ENCODE peak calls at places on chromosomes 1 and 21, in four cellular contexts. C is right lobe of liver; M is activated T-cell treated with anti-CD3 and anti-CD28 coated beads, Interleukin-2, amount 50 U/mL, for 1 hour; N is left kidney. J is an unnamed sample.

GRCh38 chr21:32193066-32193465 is 85.8 kb downstream of the MIS18A start:
- DNase-seq in N (no peak), M (no peak), C (no peak), J (no peak)

GRCh38 chr1:173122958-173123852 is 72.5 kb upstream of the TNFSF18 start:
- DNase-seq in M (no peak), N (peak), C (peak), J (peak)

GRCh38 chr1:228332797-228333738 is 73.6 kb downstream of the TRIM11 start:
- DNase-seq in M (peak), N (no peak), C (peak), J (no peak)

GRCh38 chr1:241272828-241273227 is 84.2 kb downstream of the RGS7 start:
- DNase-seq in N (no peak), C (no peak), M (no peak), J (no peak)

GRCh38 chr21:32463889-32464300 is 51.4 kb downstream of the EVA1C start:
- DNase-seq in C (no peak), M (no peak), N (peak), J (no peak)

GRCh38 chr21:41366522-41367151 is 4.8 kb downstream of the MX2 start:
- DNase-seq in M (no peak), C (no peak), N (peak), J (peak)

GRCh38 chr1:166875734-166876539 is at the start of gene TADA1:
- DNase-seq in M (peak), C (peak), N (peak), J (peak)

GRCh38 chr21:45923146-45923545 is 58.4 kb upstream of the COL6A1 start:
- DNase-seq in M (peak), N (peak), C (peak), J (peak)

GRCh38 chr1:179079113-179079761 is 2.6 kb upstream of the TOR3A start:
- DNase-seq in C (peak), M (peak), N (peak), J (peak)

GRCh38 chr1:243846761-243847160 is 3.3 kb downstream of the AKT3 start:
- DNase-seq in C (no peak), N (no peak), M (no peak), J (no peak)

GRCh38 chr21:16713331-16714114 is 799.3 kb upstream of the CXADR start:
- DNase-seq in M (no peak), C (no peak), N (peak), J (no peak)

GRCh38 chr1:17121881-17122280 is 2.6 kb upstream of the PADI2 start:
- DNase-seq in N (no peak), C (no peak), M (no peak), J (no peak)

GRCh38 chr1:1128454-1129139 is 12.7 kb upstream of the C1orf159 start:
- DNase-seq in C (no peak), M (no peak), N (peak), J (no peak)

GRCh38 chr1:168767885-168768584 is 39.0 kb upstream of the DPT start:
- DNase-seq in C (peak), N (no peak), M (no peak), J (no peak)

GRCh38 chr1:31759266-31760023 is 4.7 kb downstream of the ADGRB2 start:
- DNase-seq in M (no peak), C (no peak), N (no peak), J (no peak)

GRCh38 chr1:209202826-209203439 is 380.6 kb upstream of the CAMK1G start:
- DNase-seq in C (no peak), N (peak), M (no peak), J (peak)